ENCODE peak calls at places on chromosome 18, in six cellular contexts. S is activated T-helper 1 cell treated with Interleukin-2 at 50 U/mL for 16 hours, L is HEK293T, R is neural progenitor cell, U is iris pigment epithelial cell, Q is GM13977. G is an unnamed sample.

GRCh38 chr18:26821181-26821580 is 44.3 kb downstream of the AQP4 start:
- DNase-seq in L (no peak), S (no peak), U (peak), R (no peak), Q (no peak), G (no peak)

GRCh38 chr18:9992988-9993845 is 79.4 kb downstream of the VAPA start:
- DNase-seq in R (no peak), S (no peak), U (no peak), Q (no peak), L (no peak), G (no peak)

GRCh38 chr18:47587587-47587986 is 336.1 kb upstream of the SKOR2 start:
- DNase-seq in U (no peak), Q (no peak), R (no peak), L (no peak), S (no peak), G (no peak)

GRCh38 chr18:3463052-3463451 is 13.1 kb downstream of the TGIF1 start:
- DNase-seq in R (no peak), L (no peak), S (no peak), Q (no peak), U (peak), G (no peak)

GRCh38 chr18:8895341-8895740 is 190.0 kb downstream of the MTCL1 start:
- DNase-seq in S (no peak), L (no peak), R (no peak), U (no peak), Q (no peak), G (no peak)

GRCh38 chr18:62732631-62733030 is 17.3 kb downstream of the PHLPP1 start:
- DNase-seq in Q (no peak), L (no peak), R (no peak), S (no peak), U (no peak), G (no peak)

GRCh38 chr18:74897971-74898657 is 300.4 kb downstream of the ZNF407 start:
- DNase-seq in Q (no peak), U (peak), S (no peak), L (no peak), R (no peak), G (no peak)

GRCh38 chr18:78221496-78221895 is 758.1 kb upstream of the SALL3 start:
- DNase-seq in L (no peak), Q (no peak), R (no peak), U (no peak), S (no peak), G (no peak)

GRCh38 chr18:50231621-50232020 is 34.7 kb downstream of the CFAP53 start:
- DNase-seq in Q (no peak), S (no peak), R (no peak), U (peak), L (no peak), G (peak)

GRCh38 chr18:50819027-50819726 is 639 bp downstream of the MRO start:
- DNase-seq in U (no peak), S (no peak), R (peak), L (peak), Q (no peak), G (peak)

GRCh38 chr18:6058941-6059340 is 163.6 kb upstream of the TMEM200C start:
- DNase-seq in U (peak), L (peak), S (no peak), R (peak), Q (no peak), G (peak)

GRCh38 chr18:63683152-63683551 is 19.6 kb upstream of the SERPINB11 start:
- DNase-seq in R (peak), S (no peak), Q (no peak), U (peak), L (no peak), G (peak)

GRCh38 chr18:35495821-35496368 is 1.9 kb downstream of the INO80C start:
- DNase-seq in L (no peak), Q (no peak), U (peak), S (no peak), R (no peak), G (no peak)

GRCh38 chr18:13620206-13620672 is 106.1 kb downstream of the FAM210A start:
- DNase-seq in Q (no peak), U (no peak), R (no peak), S (no peak), L (no peak), G (no peak)

GRCh38 chr18:10329116-10329515 is 125.3 kb upstream of the APCDD1 start:
- DNase-seq in L (no peak), U (peak), R (no peak), Q (no peak), S (no peak), G (no peak)

GRCh38 chr18:7812431-7813063 is 245.4 kb downstream of the PTPRM start:
- DNase-seq in S (no peak), U (peak), R (no peak), Q (no peak), L (no peak), G (no peak)

GRCh38 chr18:22838639-22839487 is 94.3 kb upstream of the RBBP8 start:
- DNase-seq in S (no peak), U (no peak), L (no peak), Q (no peak), R (no peak), G (no peak)

GRCh38 chr18:600107-600506 is 3.3 kb downstream of the CLUL1 start:
- DNase-seq in L (peak), U (no peak), Q (no peak), S (no peak), R (no peak), G (no peak)

GRCh38 chr18:24368749-24369148 is 28.9 kb downstream of the OSBPL1A start:
- DNase-seq in U (peak), L (no peak), S (no peak), Q (no peak), R (no peak), G (no peak)

G was measured in DMS53.